ENCODE peak calls at places on chromosomes 5 and 9, in six cellular contexts. C, Y, J, W, V and R are unnamed samples.

GRCh38 chr5:59042683-59043082 is 459.8 kb downstream of the RAB3C start:
- DNase-seq in C (no peak), Y (no peak), J (no peak), W (no peak), V (no peak), R (no peak)

GRCh38 chr5:52994266-52994665 is 5.1 kb downstream of the ITGA2 start:
- DNase-seq in C (no peak), Y (no peak), J (no peak), W (no peak), V (no peak), R (no peak)

GRCh38 chr5:151615431-151615830 is 24.3 kb upstream of the FAT2 start:
- DNase-seq in C (no peak), Y (no peak), J (no peak), W (no peak), V (no peak), R (no peak)

GRCh38 chr5:147887026-147887627 is 8.6 kb downstream of the SCGB3A2 start:
- DNase-seq in C (peak; percentile 13), Y (peak; percentile 13), J (no peak), W (no peak), V (no peak), R (no peak)

GRCh38 chr9:91802391-91802790 is 147.6 kb downstream of the ROR2 start:
- DNase-seq in C (no peak), Y (no peak), J (no peak), W (no peak), V (no peak), R (no peak)

GRCh38 chr9:88169700-88170099 is 31.4 kb upstream of the SPATA31C2 start:
- DNase-seq in C (no peak), Y (no peak), J (no peak), W (no peak), V (no peak), R (no peak)

GRCh38 chr9:92631452-92632211 is 38.3 kb downstream of the IPPK start:
- DNase-seq in C (no peak), Y (no peak), J (peak; percentile 80), W (no peak), V (no peak), R (no peak)

GRCh38 chr9:73180373-73180772 is 28.7 kb downstream of the ANXA1 start:
- DNase-seq in C (no peak), Y (no peak), J (no peak), W (no peak), V (no peak), R (no peak)

GRCh38 chr5:77282337-77283027 is 72.0 kb downstream of the PDE8B start:
- DNase-seq in C (no peak), Y (no peak), J (no peak), W (no peak), V (no peak), R (no peak)

GRCh38 chr9:86730165-86730928 is 217.0 kb downstream of the GAS1 start:
- DNase-seq in C (no peak), Y (no peak), J (no peak), W (no peak), V (no peak), R (no peak)

GRCh38 chr5:140875085-140876065 is at the start of gene PCDHA12:
- DNase-seq in C (no peak), Y (no peak), J (no peak), W (no peak), V (no peak), R (no peak)

GRCh38 chr9:122551371-122551770 is 1.5 kb upstream of the OR1N2 start:
- DNase-seq in C (no peak), Y (no peak), J (no peak), W (no peak), V (no peak), R (no peak)

GRCh38 chr9:85876628-85877027 is 64.3 kb upstream of the NAA35 start:
- DNase-seq in C (no peak), Y (no peak), J (no peak), W (no peak), V (no peak), R (no peak)

GRCh38 chr9:136685792-136686533 is 1.3 kb downstream of the AGPAT2 start:
- DNase-seq in C (no peak), Y (no peak), J (no peak), W (no peak), V (peak; percentile 28), R (no peak)

GRCh38 chr5:6181147-6181729 is 197.1 kb downstream of the MED10 start:
- DNase-seq in C (peak; percentile 61), Y (no peak), J (no peak), W (no peak), V (no peak), R (no peak)

GRCh38 chr9:120931278-120932085 is 4.9 kb upstream of the TRAF1 start:
- DNase-seq in C (no peak), Y (peak; percentile 39), J (peak; percentile 87), W (no peak), V (peak; percentile 60), R (peak; percentile 81)

GRCh38 chr5:172085738-172086137 is 79.3 kb upstream of the FBXW11 start:
- DNase-seq in C (no peak), Y (no peak), J (no peak), W (no peak), V (no peak), R (no peak)

GRCh38 chr5:1540166-1540565 is 16.4 kb upstream of the LPCAT1 start:
- DNase-seq in C (no peak), Y (no peak), J (no peak), W (no peak), V (no peak), R (no peak)

GRCh38 chr9:79255681-79256080 is 316.1 kb upstream of the TLE4 start:
- DNase-seq in C (no peak), Y (no peak), J (no peak), W (no peak), V (no peak), R (no peak)

GRCh38 chr5:143156556-143156955 is 246.9 kb downstream of the NR3C1 start:
- DNase-seq in C (no peak), Y (no peak), J (no peak), W (no peak), V (no peak), R (no peak)

GRCh38 chr5:19547640-19548039 is 440.4 kb downstream of the CDH18 start:
- DNase-seq in C (no peak), Y (no peak), J (no peak), W (no peak), V (peak; percentile 3), R (no peak)

GRCh38 chr5:153352685-153353219 is 137.7 kb upstream of the GRIA1 start:
- DNase-seq in C (no peak), Y (no peak), J (peak; percentile 4), W (no peak), V (no peak), R (peak; percentile 14)

GRCh38 chr9:692636-693459 is 148.6 kb upstream of the DMRT1 start:
- DNase-seq in C (no peak), Y (peak; percentile 43), J (no peak), W (no peak), V (no peak), R (no peak)

GRCh38 chr9:111038336-111039202 is at the start of gene LPAR1:
- DNase-seq in C (no peak), Y (peak; percentile 65), J (no peak), W (no peak), V (peak; percentile 18), R (peak; percentile 63)